ENCODE peak calls at places on chromosomes 1 and 21, in six cellular contexts. J is naive B cell, T is Panc1, U is heart right ventricle, H is Right ventricle myocardium superior, I is pancreas. F is an unnamed sample.
A peak's percentile ranks its signal among the peaks of the same experiment; 100 is the strongest.

GRCh38 chr1:238232036-238232744 is 341.5 kb upstream of the ZP4 start:
- ATAC-seq in J (no peak), T (no peak), U (no peak), H (no peak), I (no peak), F (no peak)

GRCh38 chr1:53305650-53306049 is 22.2 kb downstream of the LRP8 start:
- ATAC-seq in J (no peak), T (no peak), U (no peak), H (peak; percentile 75), I (no peak), F (peak; percentile 53)

GRCh38 chr1:86421601-86422280 is 2.2 kb upstream of the CLCA2 start:
- ATAC-seq in J (no peak), T (no peak), U (no peak), H (no peak), I (no peak), F (peak; percentile 65)

GRCh38 chr1:230648114-230648513 is 5.8 kb downstream of the COG2 start:
- ATAC-seq in J (no peak), T (no peak), U (no peak), H (peak; percentile 42), I (no peak), F (no peak)

GRCh38 chr1:14910947-14911721 is 242.4 kb upstream of the TMEM51 start:
- ATAC-seq in J (no peak), T (no peak), U (no peak), H (no peak), I (no peak), F (peak; percentile 91)

GRCh38 chr1:83593073-83593472 is 405.9 kb downstream of the TTLL7 start:
- ATAC-seq in J (no peak), T (no peak), U (no peak), H (no peak), I (no peak), F (no peak)

GRCh38 chr21:28743723-28744122 is 249.0 kb downstream of the LTN1 start:
- ATAC-seq in J (no peak), T (no peak), U (no peak), H (no peak), I (no peak), F (no peak)

GRCh38 chr1:108863984-108864383 is 7.1 kb upstream of the AKNAD1 start:
- ATAC-seq in J (no peak), T (no peak), U (no peak), H (no peak), I (no peak), F (no peak)

GRCh38 chr1:76238094-76238551 is 163.6 kb downstream of the ST6GALNAC3 start:
- ATAC-seq in J (no peak), T (no peak), U (no peak), H (no peak), I (peak; percentile 31), F (no peak)

F was measured in esophagus mucosa.